ENCODE peak calls at places on chromosomes 11 and 22, in five cellular contexts. K is right lobe of liver, Z is brain microvascular endothelial cell, R is left ventricle myocardium inferior, E is heart left ventricle. S is an unnamed sample.

GRCh38 chr22:46712288-46712687 is 25.8 kb downstream of the CERK start:
- DNase-seq in K (no peak), Z (no peak), R (no peak), E (no peak), S (no peak)

GRCh38 chr22:41910599-41911291 is 4.1 kb downstream of the SHISA8 start:
- DNase-seq in K (no peak), Z (no peak), R (peak), E (peak), S (no peak)

GRCh38 chr22:12613199-12613598 is 2914.8 kb upstream of the OR11H1 start:
- DNase-seq in K (no peak), Z (no peak), R (no peak), E (no peak), S (no peak)

GRCh38 chr11:202490-202889 is 4.7 kb downstream of the BET1L start:
- DNase-seq in K (no peak), Z (no peak), R (no peak), E (no peak), S (no peak)

GRCh38 chr11:27701262-27702105 is 1.2 kb upstream of the BDNF start:
- DNase-seq in K (no peak), Z (peak), R (peak), E (peak), S (peak)

GRCh38 chr11:31943056-31943780 is 132.1 kb upstream of the PAX6 start:
- DNase-seq in K (no peak), Z (no peak), R (no peak), E (no peak), S (no peak)

GRCh38 chr11:113385749-113386148 is 1.8 kb upstream of the ANKK1 start:
- DNase-seq in K (no peak), Z (no peak), R (no peak), E (no peak), S (no peak)

GRCh38 chr11:118206612-118207031 is 18.2 kb downstream of the JAML start:
- DNase-seq in K (no peak), Z (no peak), R (peak), E (peak), S (no peak)

GRCh38 chr22:37275134-37275533 is 7.2 kb upstream of the CYTH4 start:
- DNase-seq in K (peak), Z (no peak), R (no peak), E (no peak), S (no peak)

GRCh38 chr11:76793834-76794291 is 10.7 kb downstream of the TSKU start:
- DNase-seq in K (no peak), Z (no peak), R (no peak), E (peak), S (no peak)

GRCh38 chr22:48856308-48856615 is 971.4 kb downstream of the BRD1 start:
- DNase-seq in K (no peak), Z (no peak), R (no peak), E (no peak), S (no peak)

GRCh38 chr11:45178890-45179663 is 32.6 kb downstream of the PRDM11 start:
- DNase-seq in K (no peak), Z (peak), R (no peak), E (no peak), S (peak)

GRCh38 chr11:111719379-111719778 is 46.8 kb downstream of the PPP2R1B start:
- DNase-seq in K (no peak), Z (no peak), R (no peak), E (no peak), S (no peak)

GRCh38 chr22:23110922-23111527 is 30.8 kb downstream of the RSPH14 start:
- DNase-seq in K (no peak), Z (no peak), R (no peak), E (no peak), S (no peak)

GRCh38 chr11:28110108-28110838 is 2.1 kb downstream of the METTL15 start:
- DNase-seq in K (peak), Z (peak), R (peak), E (peak), S (peak)

GRCh38 chr11:103987631-103988594 is 48.5 kb upstream of the DDI1 start:
- DNase-seq in K (no peak), Z (no peak), R (no peak), E (no peak), S (peak)

GRCh38 chr11:80937831-80938230 is 1497.0 kb upstream of the TENM4 start:
- DNase-seq in K (no peak), Z (peak), R (no peak), E (no peak), S (no peak)

GRCh38 chr11:890794-891600 is 19.6 kb downstream of the CHID1 start:
- DNase-seq in K (no peak), Z (no peak), R (no peak), E (no peak), S (no peak)

GRCh38 chr11:69253028-69253427 is 40.9 kb upstream of the MYEOV start:
- DNase-seq in K (no peak), Z (peak), R (no peak), E (no peak), S (peak)

GRCh38 chr11:131717616-131718015 is 347.2 kb downstream of the NTM start:
- DNase-seq in K (no peak), Z (no peak), R (no peak), E (no peak), S (no peak)

GRCh38 chr11:47398551-47398950 is 9.8 kb upstream of the SLC39A13 start:
- DNase-seq in K (no peak), Z (no peak), R (no peak), E (no peak), S (no peak)

GRCh38 chr22:44026630-44027511 is 2.8 kb downstream of the PARVB start:
- DNase-seq in K (peak), Z (peak), R (peak), E (peak), S (no peak)

GRCh38 chr11:115678942-115679341 is 174.7 kb upstream of the CADM1 start:
- DNase-seq in K (no peak), Z (no peak), R (no peak), E (no peak), S (no peak)

GRCh38 chr22:33831651-33832050 is 88.6 kb downstream of the LARGE1 start:
- DNase-seq in K (no peak), Z (no peak), R (no peak), E (no peak), S (no peak)

GRCh38 chr22:39130892-39131855 is 21.3 kb downstream of the CBX7 start:
- DNase-seq in K (no peak), Z (no peak), R (no peak), E (no peak), S (no peak)

GRCh38 chr11:111429066-111429506 is 50.0 kb upstream of the POU2AF1 start:
- DNase-seq in K (peak), Z (peak), R (peak), E (no peak), S (no peak)

GRCh38 chr11:103051986-103052385 is 40.0 kb downstream of the DCUN1D5 start:
- DNase-seq in K (no peak), Z (peak), R (no peak), E (no peak), S (no peak)

GRCh38 chr11:48210052-48210451 is 6.6 kb upstream of the OR4B1 start:
- DNase-seq in K (peak), Z (peak), R (no peak), E (no peak), S (no peak)

GRCh38 chr11:14045417-14045816 is 82.9 kb downstream of the SPON1 start:
- DNase-seq in K (no peak), Z (no peak), R (no peak), E (no peak), S (no peak)

GRCh38 chr11:14042686-14043440 is 80.3 kb downstream of the SPON1 start:
- DNase-seq in K (no peak), Z (no peak), R (no peak), E (no peak), S (no peak)

GRCh38 chr11:14041565-14041964 is 79.0 kb downstream of the SPON1 start:
- DNase-seq in K (no peak), Z (no peak), R (no peak), E (no peak), S (no peak)

GRCh38 chr11:14036495-14036894 is 74.0 kb downstream of the SPON1 start:
- DNase-seq in K (no peak), Z (no peak), R (no peak), E (no peak), S (peak)

GRCh38 chr11:14041040-14041439 is 78.5 kb downstream of the SPON1 start:
- DNase-seq in K (no peak), Z (no peak), R (no peak), E (no peak), S (peak)
- TF ChIP-seq CTCF in K (no peak), Z (peak), R (peak), E (no peak), S (no peak)

GRCh38 chr11:66971483-66971882 is 3.6 kb upstream of the C11orf86 start:
- DNase-seq in K (no peak), Z (no peak), R (no peak), E (no peak), S (no peak)
- H3K27ac ChIP-seq in K (peak), Z (peak), R (no peak), E (peak), S (peak)

DNA sequence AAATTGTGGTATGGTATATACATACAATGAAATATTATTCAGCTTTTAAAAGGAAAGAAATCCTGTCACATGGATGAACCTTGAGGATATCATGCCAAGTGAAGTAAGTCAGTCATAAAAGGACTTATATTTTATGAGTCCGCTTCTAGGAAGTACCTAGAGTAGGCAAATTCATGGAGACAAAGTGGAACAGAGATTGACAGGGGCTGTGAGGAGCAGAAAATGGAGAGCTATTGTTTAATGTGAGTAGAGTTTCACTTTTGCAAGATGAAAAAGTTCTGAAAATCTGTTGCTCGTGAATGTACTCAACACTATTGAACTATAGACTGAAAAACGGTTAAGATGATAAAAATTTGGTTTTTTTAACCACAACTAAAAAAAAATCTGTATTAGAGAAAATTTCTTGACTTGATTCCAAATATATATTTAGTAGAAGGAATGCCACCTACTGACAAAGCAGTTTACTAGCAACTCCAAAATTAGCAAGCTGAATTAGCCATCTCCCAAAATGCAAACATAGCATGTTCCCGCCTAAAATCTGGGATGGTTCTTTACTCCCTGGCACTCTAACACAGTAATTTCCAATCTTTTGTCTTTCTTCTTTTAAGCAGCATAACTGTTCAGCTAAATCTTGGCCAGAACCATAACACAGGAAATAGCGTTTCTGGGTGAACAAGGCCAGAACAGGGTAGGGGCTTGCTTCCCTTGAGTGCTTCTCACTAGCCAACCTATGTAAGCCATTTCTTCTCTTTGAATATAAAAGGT is 1.5 kb downstream of the UFD1 start:
- DNase-seq in K (no peak), Z (no peak), R (no peak), E (no peak), S (no peak)
- TF ChIP-seq CTCF in K (peak), Z (no peak), R (peak), E (no peak), S (peak)

GRCh38 chr11:75667268-75667830 is 1.5 kb downstream of the MAP6 start:
- DNase-seq in K (peak), Z (no peak), R (peak), E (peak), S (peak)

GRCh38 chr11:75668508-75669297 is at the start of gene MAP6:
- DNase-seq in K (peak), Z (no peak), R (peak), E (peak), S (peak)

GRCh38 chr11:75664366-75664765 is 4.5 kb downstream of the MAP6 start:
- DNase-seq in K (no peak), Z (no peak), R (no peak), E (no peak), S (no peak)

GRCh38 chr11:75665126-75665525 is 3.7 kb downstream of the MAP6 start:
- DNase-seq in K (no peak), Z (no peak), R (no peak), E (no peak), S (no peak)

DNA sequence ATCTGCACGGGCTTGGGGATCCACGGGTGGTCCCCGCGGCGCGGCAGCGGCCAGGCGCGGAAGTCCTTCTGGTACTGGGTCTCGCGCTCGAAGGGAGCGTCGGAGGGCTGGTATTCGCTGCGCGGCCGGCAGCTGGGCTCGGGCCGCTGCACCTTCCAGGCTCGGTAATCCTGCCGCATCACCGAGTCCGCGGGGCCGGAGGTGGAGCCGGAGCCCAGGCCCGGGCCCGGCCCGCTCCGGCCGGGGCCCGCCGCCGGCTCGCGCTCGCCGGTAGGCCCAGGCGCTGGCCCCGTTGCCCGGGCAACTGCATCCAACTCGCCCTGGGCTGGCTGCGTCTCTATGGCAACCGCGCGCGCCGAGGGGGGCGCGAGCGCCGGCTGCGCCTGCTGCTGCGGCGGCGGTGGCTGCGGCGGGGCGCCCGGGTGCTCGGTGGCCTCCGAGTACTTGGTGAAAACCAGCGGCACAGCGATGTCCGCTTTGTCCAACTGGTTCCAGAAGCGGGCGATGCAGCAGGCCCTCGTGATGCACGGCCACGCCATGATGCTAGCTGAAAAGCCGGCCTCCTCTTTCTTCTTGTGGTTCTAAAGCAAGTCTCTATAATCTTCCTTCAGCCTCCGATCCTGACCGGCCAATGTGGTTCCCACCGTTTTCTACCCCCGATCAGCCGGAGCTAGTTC is 869 bp downstream of the MAP6 start:
- DNase-seq in K (peak), Z (peak), R (peak), E (peak), S (peak)
- H3K27ac ChIP-seq in K (no peak), Z (no peak), R (peak), E (no peak), S (no peak)

GRCh38 chr11:86670179-86670578 is 2.2 kb downstream of the ME3 start:
- DNase-seq in K (no peak), Z (peak), R (no peak), E (no peak), S (no peak)
- TF ChIP-seq CTCF in K (no peak), Z (no peak), R (no peak), E (no peak), S (no peak)

GRCh38 chr11:78798567-78799170 is 224.0 kb upstream of the NARS2 start:
- DNase-seq in K (peak), Z (peak), R (peak), E (peak), S (peak)
- H3K27ac ChIP-seq in K (no peak), Z (peak), R (no peak), E (peak), S (no peak)

DNA sequence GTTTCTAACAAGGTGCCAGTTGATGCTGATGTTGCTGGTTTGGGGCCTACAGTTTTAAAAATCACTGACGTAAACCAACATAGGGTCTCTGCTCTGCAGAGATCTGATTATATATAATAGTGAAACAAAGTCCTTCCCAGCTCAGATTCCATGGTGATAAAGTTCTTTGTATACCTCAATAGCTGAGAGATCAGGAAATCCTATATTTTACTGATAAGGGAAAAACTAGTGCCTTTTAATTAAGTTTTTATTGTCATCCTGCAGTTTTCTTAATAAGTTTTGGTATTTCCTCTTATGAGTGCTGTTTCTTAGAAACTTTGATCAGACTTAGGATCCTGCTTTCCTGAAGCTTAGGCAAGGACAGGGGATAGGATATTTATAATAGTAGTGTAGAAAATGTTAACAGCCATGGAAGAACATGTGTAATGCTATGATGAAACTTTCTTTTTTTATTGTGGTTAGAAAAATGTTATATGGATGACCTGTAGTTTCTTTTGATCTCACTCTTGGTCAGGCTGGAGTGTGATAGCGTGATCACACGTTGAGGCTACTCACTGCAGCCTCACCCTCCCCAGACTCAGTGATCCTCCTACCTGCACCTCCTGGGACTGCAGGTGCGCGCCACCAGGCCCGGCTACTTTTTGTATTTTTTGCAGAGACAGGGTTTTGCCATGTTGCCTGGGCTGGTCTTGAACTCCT is 14.1 kb downstream of the CAPRIN1 start:
- DNase-seq in K (no peak), Z (no peak), R (no peak), E (no peak), S (no peak)
- TF ChIP-seq CTCF in K (no peak), Z (peak), R (peak), E (no peak), S (no peak)

GRCh38 chr11:2649848-2650247 is 49.9 kb downstream of the KCNQ1OT1 start:
- DNase-seq in K (no peak), Z (no peak), R (no peak), E (no peak), S (no peak)
- H3K27ac ChIP-seq in K (no peak), Z (no peak), R (no peak), E (no peak), S (no peak)

DNA sequence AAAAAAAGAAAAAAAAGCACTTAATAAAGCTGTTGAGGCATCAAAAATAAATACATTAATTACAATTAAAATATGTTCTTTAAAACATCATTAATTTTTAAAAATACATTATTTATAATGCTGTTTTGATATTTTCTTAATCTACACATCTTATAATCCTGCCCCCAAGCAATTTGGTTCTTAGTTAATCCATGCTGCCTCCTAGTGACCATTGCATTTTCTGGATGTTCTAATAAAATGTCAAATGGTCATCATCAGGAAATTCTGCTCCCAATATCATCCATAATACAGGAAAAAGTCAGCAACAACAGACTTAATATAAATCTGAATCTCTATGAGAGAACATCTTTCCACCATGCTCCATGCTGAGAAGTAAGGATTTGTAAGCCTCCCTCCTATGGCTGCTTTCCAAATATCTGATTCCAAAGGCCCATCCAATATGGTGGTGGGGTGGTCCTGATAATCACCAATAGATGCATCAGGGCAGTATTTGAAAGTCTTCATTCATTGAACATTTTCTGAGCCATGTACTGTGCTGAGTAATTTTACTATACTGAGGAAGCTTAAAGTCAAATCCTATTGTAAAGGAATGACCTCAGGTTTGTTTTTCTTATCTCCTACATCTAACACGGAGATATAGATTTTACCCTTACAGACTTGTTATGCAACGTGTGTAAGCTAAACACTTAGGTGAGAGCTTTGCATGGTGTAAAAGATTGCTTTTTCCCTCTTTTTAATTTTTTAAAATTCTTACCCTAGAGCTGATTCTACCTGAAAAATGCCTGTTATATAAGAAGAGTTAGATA is 124.7 kb upstream of the BMAL1 start:
- DNase-seq in K (no peak), Z (peak), R (no peak), E (no peak), S (no peak)
- TF ChIP-seq CTCF in K (peak), Z (peak), R (peak), E (peak), S (no peak)